ENCODE peak calls at places on chromosomes 3 and 15, in four cellular contexts. M is stimulated activated CD8-positive, alpha-beta memory T cell treated with anti-CD3 and anti-CD28 coated beads, Interleukin-15, amount 100 ng/mL, for 1 hour; C is activated naive CD8-positive, alpha-beta T cell treated with anti-CD3 and anti-CD28 coated beads, Interleukin-2, amount 50 U/mL, for 24 hours; L is mesothelial cell of epicardium. V is an unnamed sample.

GRCh38 chr15:90762109-90762508 is 45.0 kb downstream of the BLM start:
- DNase-seq in M (no peak), L (no peak), C (no peak), V (peak; percentile 53)

GRCh38 chr3:105746226-105746996 is 122.4 kb downstream of the CBLB start:
- DNase-seq in C (no peak), M (no peak), L (no peak), V (no peak)

GRCh38 chr3:119235151-119235550 is 5.5 kb downstream of the B4GALT4 start:
- DNase-seq in L (no peak), C (no peak), M (no peak), V (no peak)

GRCh38 chr15:86044981-86045380 is 34.7 kb upstream of the AGBL1 start:
- DNase-seq in C (no peak), L (no peak), M (no peak), V (no peak)

GRCh38 chr3:127535901-127536817 is 54.4 kb downstream of the TPRA1 start:
- DNase-seq in L (no peak), C (no peak), M (no peak), V (no peak)

GRCh38 chr15:75036269-75036668 is 12.9 kb downstream of the PPCDC start:
- DNase-seq in C (no peak), L (no peak), M (no peak), V (no peak)

GRCh38 chr3:143330316-143330868 is 210.8 kb downstream of the CHST2 start:
- DNase-seq in C (no peak), L (no peak), M (no peak), V (no peak)

GRCh38 chr3:138673641-138674040 is 65.1 kb downstream of the FAIM start:
- DNase-seq in L (no peak), M (no peak), C (no peak), V (no peak)

GRCh38 chr3:14534379-14535191 is 5.6 kb downstream of the GRIP2 start:
- DNase-seq in M (no peak), C (no peak), L (no peak), V (no peak)

GRCh38 chr15:65154720-65155119 is 21.1 kb upstream of the PDCD7 start:
- DNase-seq in M (no peak), C (no peak), L (no peak), V (no peak)

GRCh38 chr3:148827585-148827984 is at the start of gene CPB1:
- DNase-seq in C (no peak), L (no peak), M (no peak), V (no peak)

GRCh38 chr15:79092382-79092781 is 1.8 kb upstream of the RASGRF1 start:
- DNase-seq in M (no peak), C (no peak), L (peak; percentile 6), V (no peak)

GRCh38 chr3:116930786-116931185 is 221.2 kb downstream of the TUSC7 start:
- DNase-seq in C (no peak), L (no peak), M (no peak), V (no peak)

GRCh38 chr15:70856884-70857546 is 3.1 kb upstream of the LARP6 start:
- DNase-seq in M (no peak), C (no peak), L (no peak), V (peak; percentile 58)

GRCh38 chr3:142929109-142929508 is 34.4 kb downstream of the PAQR9 start:
- DNase-seq in L (no peak), C (peak; percentile 39), M (no peak), V (no peak)

V was measured in thoracic aorta.